ENCODE peak calls at places on chromosomes 11 and 22, in five cellular contexts. C is skeletal muscle cell, Q is GM12864, A is Kasumi-1, L is activated T-cell treated with anti-CD3 and anti-CD28 coated beads for 1 hour. K is an unnamed sample.
A peak's percentile ranks its signal among the peaks of the same experiment; 100 is the strongest.

GRCh38 chr22:29269731-29270474 is 1.8 kb downstream of the EWSR1 start:
- DNase-seq in A (peak; percentile 25), Q (no peak), C (no peak), L (no peak), K (no peak)

GRCh38 chr11:67507242-67507890 is 596 bp downstream of the CDK2AP2 start:
- DNase-seq in Q (peak; percentile 64), L (no peak), A (no peak), C (no peak), K (no peak)

GRCh38 chr11:4181780-4182721 is 87.5 kb downstream of the RRM1 start:
- DNase-seq in C (peak; percentile 7), L (no peak), Q (peak; percentile 19), A (peak; percentile 65), K (no peak)

GRCh38 chr11:128491195-128491936 is 96.0 kb downstream of the ETS1 start:
- DNase-seq in C (no peak), A (no peak), Q (no peak), L (no peak), K (no peak)

GRCh38 chr11:73513707-73514106 is 84.2 kb downstream of the FAM168A start:
- DNase-seq in C (no peak), L (no peak), A (no peak), Q (no peak), K (no peak)

GRCh38 chr11:44726278-44727113 is at the start of gene TSPAN18:
- DNase-seq in L (peak; percentile 11), C (no peak), Q (peak; percentile 50), A (no peak), K (peak; percentile 33)

GRCh38 chr11:3143136-3143880 is 21.8 kb downstream of the OSBPL5 start:
- DNase-seq in L (no peak), C (no peak), A (no peak), Q (no peak), K (no peak)

GRCh38 chr22:37410174-37411055 is 16.9 kb downstream of the ELFN2 start:
- DNase-seq in L (no peak), C (no peak), A (no peak), Q (no peak), K (no peak)

GRCh38 chr22:37664249-37665101 is 6.0 kb downstream of the PDXP start:
- DNase-seq in C (no peak), L (no peak), A (no peak), Q (no peak), K (no peak)

GRCh38 chr11:14894657-14895598 is 2.9 kb upstream of the CYP2R1 start:
- DNase-seq in A (peak; percentile 75), C (peak; percentile 82), L (no peak), Q (no peak), K (no peak)

GRCh38 chr22:39301926-39302325 is 17.5 kb downstream of the RPL3 start:
- DNase-seq in Q (no peak), A (no peak), C (no peak), L (no peak), K (no peak)

GRCh38 chr22:29727248-29727551 is 7.4 kb downstream of the CABP7 start:
- DNase-seq in Q (no peak), A (peak; percentile 35), L (no peak), C (no peak), K (no peak)

GRCh38 chr22:46592390-46592872 is 27.8 kb upstream of the GRAMD4 start:
- DNase-seq in Q (peak; percentile 43), C (peak; percentile 53), L (no peak), A (peak; percentile 52), K (peak; percentile 17)

GRCh38 chr11:108237058-108237481 is 14.2 kb downstream of the ATM start:
- DNase-seq in L (no peak), A (no peak), C (no peak), Q (no peak), K (peak; percentile 55)

GRCh38 chr11:43968719-43969118 is 26.3 kb downstream of the C11orf96 start:
- DNase-seq in L (no peak), Q (no peak), C (no peak), A (no peak), K (no peak)

GRCh38 chr11:13487661-13488030 is 8.2 kb downstream of the PTH start:
- DNase-seq in C (no peak), A (no peak), L (no peak), Q (no peak), K (peak; percentile 41)

GRCh38 chr11:117993988-117994741 is 8.0 kb downstream of the IL10RA start:
- DNase-seq in A (peak; percentile 74), Q (no peak), C (no peak), L (no peak), K (no peak)

GRCh38 chr11:125300791-125301218 is 136.3 kb downstream of the PKNOX2 start:
- DNase-seq in C (peak; percentile 30), A (no peak), L (no peak), Q (no peak), K (no peak)

GRCh38 chr11:22928207-22928917 is 68.1 kb upstream of the CCDC179 start:
- DNase-seq in Q (no peak), L (no peak), C (no peak), A (no peak), K (no peak)

GRCh38 chr11:120413480-120413879 is 77.3 kb downstream of the ARHGEF12 start:
- DNase-seq in A (no peak), C (peak; percentile 34), Q (no peak), L (no peak), K (no peak)

GRCh38 chr11:57491371-57492061 is 24.0 kb downstream of the SLC43A1 start:
- DNase-seq in A (peak; percentile 57), C (no peak), L (peak; percentile 26), Q (no peak), K (peak; percentile 37)

GRCh38 chr11:60924110-60924905 is at the start of gene TMEM132A:
- DNase-seq in L (no peak), Q (no peak), A (peak; percentile 42), C (peak; percentile 8), K (no peak)

GRCh38 chr11:24861440-24861839 is 364.6 kb downstream of the LUZP2 start:
- DNase-seq in L (no peak), A (no peak), Q (no peak), C (no peak), K (no peak)

GRCh38 chr11:766106-766940 is 11.0 kb downstream of the GATD1 start:
- DNase-seq in A (no peak), Q (no peak), L (no peak), C (no peak), K (no peak)

GRCh38 chr11:100866453-100866852 is 179.4 kb downstream of the ARHGAP42 start:
- DNase-seq in L (no peak), Q (peak; percentile 13), C (no peak), A (peak; percentile 40), K (no peak)

GRCh38 chr22:49633010-49633324 is 194.7 kb downstream of the BRD1 start:
- DNase-seq in Q (no peak), L (no peak), A (no peak), C (no peak), K (no peak)

GRCh38 chr22:20823264-20823663 is 35.3 kb downstream of the PI4KA start:
- DNase-seq in Q (no peak), L (no peak), C (no peak), A (no peak), K (no peak)

GRCh38 chr11:4531666-4532065 is 13.3 kb upstream of the OR52M1 start:
- DNase-seq in C (no peak), L (no peak), A (no peak), Q (no peak), K (no peak)

GRCh38 chr11:21460082-21460481 is 732.8 kb upstream of the ANO5 start:
- DNase-seq in L (no peak), C (no peak), A (no peak), Q (no peak), K (no peak)

GRCh38 chr11:62418136-62418535 is 697 bp upstream of the SCGB1A1 start:
- DNase-seq in C (no peak), Q (no peak), A (no peak), L (no peak), K (no peak)

GRCh38 chr11:128892866-128893565 is 1.9 kb downstream of the KCNJ5 start:
- DNase-seq in Q (no peak), L (no peak), A (no peak), C (no peak), K (no peak)

GRCh38 chr22:30422481-30423295 is 2.9 kb upstream of the MTFP1 start:
- DNase-seq in L (no peak), Q (no peak), A (peak; percentile 24), C (peak; percentile 96), K (no peak)

GRCh38 chr22:39135092-39135896 is 17.2 kb downstream of the CBX7 start:
- DNase-seq in C (no peak), Q (no peak), L (peak; percentile 38), A (peak; percentile 19), K (no peak)

GRCh38 chr11:58770627-58771457 is 39.1 kb upstream of the GLYAT start:
- DNase-seq in C (peak; percentile 2), L (no peak), Q (no peak), A (no peak), K (no peak)

GRCh38 chr11:124277809-124278208 is 21.6 kb downstream of the OR8G5 start:
- DNase-seq in C (no peak), Q (no peak), L (no peak), A (no peak), K (no peak)

GRCh38 chr22:22593964-22594656 is 35.0 kb upstream of the PRAME start:
- DNase-seq in Q (peak; percentile 55), L (peak; percentile 39), C (no peak), A (peak; percentile 42), K (peak; percentile 41)

GRCh38 chr22:26632422-26633155 is 10.8 kb downstream of the CRYBA4 start:
- DNase-seq in L (no peak), C (no peak), Q (no peak), A (no peak), K (no peak)

GRCh38 chr22:35034963-35035362 is 31.0 kb upstream of the ISX start:
- DNase-seq in A (no peak), C (no peak), Q (no peak), L (no peak), K (no peak)

GRCh38 chr11:83895516-83895915 is 609.3 kb upstream of the CCDC90B start:
- DNase-seq in Q (no peak), C (no peak), L (no peak), A (no peak), K (no peak)

GRCh38 chr22:25763239-25763777 is 21.3 kb downstream of the MYO18B start:
- DNase-seq in C (no peak), L (no peak), Q (no peak), A (no peak), K (no peak)